ENCODE peak calls at places on chromosome 3, in four cellular contexts. P is adrenal gland, E is transverse colon, R is GM12878. B is an unnamed sample.

GRCh38 chr3:71423151-71423906 is 160.2 kb downstream of the FOXP1 start:
- DNase-seq in P (peak), E (no peak), R (no peak), B (peak)

GRCh38 chr3:73661262-73661661 is 36.5 kb upstream of the PDZRN3 start:
- DNase-seq in P (no peak), E (no peak), R (no peak), B (no peak)

GRCh38 chr3:29777869-29778268 is 497.0 kb downstream of the RBMS3 start:
- DNase-seq in P (no peak), E (no peak), R (no peak), B (no peak)

GRCh38 chr3:156150434-156151066 is 30.2 kb downstream of the KCNAB1 start:
- DNase-seq in P (peak), E (peak), R (no peak), B (peak)

GRCh38 chr3:46481636-46482035 is 16.1 kb upstream of the RTP3 start:
- DNase-seq in P (no peak), E (no peak), R (no peak), B (no peak)

GRCh38 chr3:63937661-63938651 is 25.8 kb upstream of the SCAANT1 start:
- DNase-seq in P (no peak), E (peak), R (peak), B (peak)

GRCh38 chr3:33144433-33144832 is 30.6 kb downstream of the CRTAP start:
- DNase-seq in P (no peak), E (no peak), R (no peak), B (peak)

GRCh38 chr3:192817053-192817452 is 89.7 kb upstream of the FGF12 start:
- DNase-seq in P (peak), E (no peak), R (no peak), B (no peak)

GRCh38 chr3:1118074-1118473 is 25.2 kb downstream of the CNTN6 start:
- DNase-seq in P (peak), E (no peak), R (no peak), B (no peak)

GRCh38 chr3:18346097-18346496 is 79.0 kb downstream of the SATB1 start:
- DNase-seq in P (no peak), E (no peak), R (no peak), B (no peak)

GRCh38 chr3:52536369-52537164 is at the start of gene UQCC5:
- DNase-seq in P (peak), E (peak), R (peak), B (peak)
- TF ChIP-seq POLR2A in P (peak), E (peak), R (peak), B (peak)

GRCh38 chr3:23761440-23761896 is 44.3 kb upstream of the UBE2E1 start:
- DNase-seq in P (peak), E (peak), R (peak), B (no peak)

GRCh38 chr3:23763040-23763477 is 42.7 kb upstream of the UBE2E1 start:
- DNase-seq in P (no peak), E (no peak), R (no peak), B (no peak)

GRCh38 chr3:23760871-23761373 is 44.8 kb upstream of the UBE2E1 start:
- DNase-seq in P (no peak), E (no peak), R (peak), B (no peak)

GRCh38 chr3:23764407-23764806 is 41.3 kb upstream of the UBE2E1 start:
- DNase-seq in P (no peak), E (no peak), R (no peak), B (no peak)

GRCh38 chr3:23762214-23763039 is 43.3 kb upstream of the UBE2E1 start:
- DNase-seq in P (no peak), E (no peak), R (peak), B (no peak)
- TF ChIP-seq POLR2A in P (no peak), E (no peak), R (no peak), B (no peak)

GRCh38 chr3:12569836-12570235 is 12.9 kb downstream of the MKRN2 start:
- DNase-seq in P (no peak), E (no peak), R (no peak), B (no peak)
- TF ChIP-seq POLR2A in P (no peak), E (no peak), R (no peak), B (no peak)

DNA sequence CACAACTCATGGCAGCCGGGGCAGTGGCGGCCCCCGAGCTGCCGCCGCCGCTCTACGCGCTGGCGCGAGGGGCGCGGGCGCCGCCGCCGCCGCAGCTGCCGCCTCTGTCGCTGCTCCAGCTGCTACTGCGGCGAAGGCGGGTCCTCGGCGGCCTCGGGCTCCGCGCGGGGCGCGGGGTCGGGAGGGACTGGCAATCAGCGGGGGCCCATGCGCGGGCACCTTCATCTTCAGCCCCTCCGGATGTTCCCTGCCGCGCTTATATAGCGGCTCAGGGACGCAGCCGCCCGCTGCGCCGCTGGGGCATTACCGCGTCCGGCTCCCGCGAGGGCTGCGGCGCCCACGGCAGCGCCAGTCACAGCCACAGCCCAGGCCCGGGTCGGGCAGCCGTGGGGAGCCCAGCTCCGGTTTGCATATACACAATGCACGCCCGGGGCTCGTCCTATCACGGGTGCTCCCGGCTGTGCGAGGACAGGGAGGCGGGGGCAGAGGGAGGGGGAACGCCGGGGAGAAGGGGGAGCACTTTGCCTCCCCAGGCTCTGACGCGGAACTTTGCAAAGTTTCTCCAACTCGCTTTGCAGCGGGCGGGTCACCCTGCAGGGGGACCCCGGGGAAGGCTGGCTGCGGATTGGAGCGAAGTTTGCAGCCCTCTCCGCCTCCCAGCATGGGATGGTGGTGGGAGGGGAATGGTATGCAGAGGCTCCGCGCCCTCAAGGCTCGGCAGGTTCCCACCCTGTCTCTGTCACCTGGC is at the start of gene VGLL3:
- DNase-seq in P (peak), E (peak), R (no peak), B (no peak)
- TF ChIP-seq POLR2A in P (no peak), E (peak), R (no peak), B (no peak)

GRCh38 chr3:150764607-150765366 is 1.8 kb upstream of the SIAH2 start:
- DNase-seq in P (no peak), E (no peak), R (no peak), B (peak)

GRCh38 chr3:150762662-150763121 is 277 bp downstream of the SIAH2 start:
- DNase-seq in P (no peak), E (no peak), R (no peak), B (peak)

GRCh38 chr3:150763841-150764483 is 993 bp upstream of the SIAH2 start:
- DNase-seq in P (peak), E (peak), R (no peak), B (peak)

GRCh38 chr3:150761831-150762661 is 923 bp downstream of the SIAH2 start:
- DNase-seq in P (peak), E (peak), R (no peak), B (peak)

DNA sequence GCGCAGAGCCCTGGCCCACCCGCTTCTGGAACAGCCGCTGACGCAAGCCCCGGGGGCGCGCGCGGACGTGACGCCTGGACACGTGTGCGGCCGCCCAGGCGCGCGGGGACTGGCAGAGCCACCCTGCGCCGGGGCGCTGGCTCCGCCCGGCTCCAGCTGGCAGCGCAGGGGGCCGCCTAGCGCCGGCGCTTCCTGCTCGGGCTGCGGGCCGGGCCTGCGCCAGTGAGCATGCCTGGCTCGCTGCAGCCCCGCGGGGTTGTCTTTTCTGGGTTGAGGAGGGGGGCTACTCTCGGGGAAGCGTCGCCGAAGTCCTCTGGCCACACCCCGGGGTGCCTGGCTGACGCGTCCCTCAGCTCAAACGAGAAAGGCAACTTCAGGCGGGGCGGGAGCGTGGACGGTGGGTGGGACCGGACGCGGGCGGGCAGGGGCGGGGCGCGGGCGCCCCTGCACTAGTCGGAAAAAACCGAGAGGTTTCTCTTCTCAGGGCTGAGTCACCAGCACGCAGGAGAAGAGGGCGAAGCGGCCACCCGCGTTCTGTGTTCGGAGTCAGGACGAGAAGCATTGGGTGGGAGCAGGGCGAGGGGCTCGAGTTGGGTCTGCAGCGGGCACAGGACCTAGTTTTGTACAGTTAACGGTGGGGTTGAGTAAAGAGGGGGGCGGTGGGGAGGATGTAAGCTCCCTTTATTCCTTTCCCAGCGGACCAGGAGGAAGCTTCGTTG is at the start of gene SIAH2:
- DNase-seq in P (peak), E (peak), R (peak), B (peak)
- TF ChIP-seq POLR2A in P (peak), E (peak), R (peak), B (peak)

GRCh38 chr3:98732239-98733054 is 30.7 kb upstream of the ST3GAL6 start:
- DNase-seq in P (peak), E (peak), R (no peak), B (peak)
- TF ChIP-seq POLR2A in P (peak), E (peak), R (peak), B (no peak)

B was measured in erythroblast.